ENCODE peak calls at places on chromosome 7, in four cellular contexts. O, L, V and D are unnamed samples.

GRCh38 chr7:34066411-34066810 is 161.1 kb downstream of the BMPER start:
- DNase-seq in O (no peak), L (no peak), V (no peak), D (no peak)

GRCh38 chr7:152366662-152367061 is 69.1 kb downstream of the KMT2C start:
- DNase-seq in O (peak), L (no peak), V (peak), D (no peak)

GRCh38 chr7:113321201-113321600 is 202.8 kb upstream of the SMIM30 start:
- DNase-seq in O (no peak), L (no peak), V (no peak), D (no peak)

GRCh38 chr7:12315049-12315448 is 88.6 kb downstream of the VWDE start:
- DNase-seq in O (no peak), L (peak), V (no peak), D (no peak)

GRCh38 chr7:22700559-22701002 is 26.4 kb upstream of the IL6 start:
- DNase-seq in O (no peak), L (no peak), V (no peak), D (no peak)

GRCh38 chr7:81167934-81168333 is 249.1 kb upstream of the SEMA3C start:
- DNase-seq in O (no peak), L (no peak), V (no peak), D (no peak)

GRCh38 chr7:81213394-81213793 is 294.5 kb upstream of the SEMA3C start:
- DNase-seq in O (no peak), L (no peak), V (no peak), D (no peak)

GRCh38 chr7:73436031-73436929 is 2.7 kb downstream of the FZD9 start:
- DNase-seq in O (no peak), L (peak), V (no peak), D (no peak)

GRCh38 chr7:80640841-80641240 is 2.4 kb downstream of the CD36 start:
- DNase-seq in O (no peak), L (no peak), V (no peak), D (no peak)

GRCh38 chr7:151012921-151013347 is 11.4 kb downstream of the ATG9B start:
- DNase-seq in O (no peak), L (peak), V (no peak), D (peak)

GRCh38 chr7:99563650-99564049 is 5.2 kb downstream of the ZNF655 start:
- DNase-seq in O (no peak), L (peak), V (no peak), D (peak)

GRCh38 chr7:89064831-89065230 is 269.3 kb upstream of the TEX47 start:
- DNase-seq in O (no peak), L (no peak), V (no peak), D (no peak)

GRCh38 chr7:36037121-36037662 is 115.9 kb upstream of the EEPD1 start:
- DNase-seq in O (peak), L (peak), V (peak), D (peak)

GRCh38 chr7:87231243-87231642 is 11.7 kb upstream of the TMEM243 start:
- DNase-seq in O (no peak), L (no peak), V (peak), D (no peak)

GRCh38 chr7:103680161-103681144 is 234.4 kb upstream of the SLC26A5 start:
- DNase-seq in O (no peak), L (no peak), V (no peak), D (no peak)

GRCh38 chr7:50718311-50718710 is 64.4 kb downstream of the GRB10 start:
- DNase-seq in O (no peak), L (no peak), V (no peak), D (no peak)

GRCh38 chr7:35801392-35802101 is 690 bp downstream of the SEPTIN7 start:
- DNase-seq in O (peak), L (peak), V (peak), D (peak)

GRCh38 chr7:3995187-3995586 is 686.9 kb upstream of the FOXK1 start:
- DNase-seq in O (no peak), L (no peak), V (no peak), D (peak)
- TF ChIP-seq CTCF in O (no peak), L (no peak), V (no peak), D (no peak)

GRCh38 chr7:18413447-18413846 is 82.1 kb upstream of the HDAC9 start:
- DNase-seq in O (no peak), L (no peak), V (no peak), D (no peak)
- H3K27ac ChIP-seq in O (no peak), L (no peak), V (no peak), D (no peak)

DNA sequence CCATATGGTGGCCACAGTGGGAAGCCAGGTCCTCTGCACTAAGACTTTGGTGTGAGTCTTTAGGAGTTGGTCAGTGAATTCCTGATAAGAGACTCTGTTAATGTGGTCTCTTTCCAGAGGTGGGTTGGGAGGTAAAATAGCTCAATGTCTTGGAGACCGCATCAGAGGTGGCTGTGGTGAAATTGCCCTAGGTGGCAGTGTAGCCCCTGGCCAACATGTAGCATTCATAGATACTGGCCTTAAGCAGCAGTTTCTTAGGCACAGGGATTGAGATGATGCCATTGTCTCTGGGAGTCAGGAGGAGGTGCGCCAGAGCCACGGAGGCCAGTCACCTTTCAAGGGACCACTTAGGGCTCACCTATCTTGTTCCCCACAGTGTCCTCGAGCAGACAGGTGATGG is 202.8 kb downstream of the CREB5 start:
- DNase-seq in O (no peak), L (no peak), V (no peak), D (no peak)
- TF ChIP-seq CTCF in O (no peak), L (no peak), V (no peak), D (no peak)

DNA sequence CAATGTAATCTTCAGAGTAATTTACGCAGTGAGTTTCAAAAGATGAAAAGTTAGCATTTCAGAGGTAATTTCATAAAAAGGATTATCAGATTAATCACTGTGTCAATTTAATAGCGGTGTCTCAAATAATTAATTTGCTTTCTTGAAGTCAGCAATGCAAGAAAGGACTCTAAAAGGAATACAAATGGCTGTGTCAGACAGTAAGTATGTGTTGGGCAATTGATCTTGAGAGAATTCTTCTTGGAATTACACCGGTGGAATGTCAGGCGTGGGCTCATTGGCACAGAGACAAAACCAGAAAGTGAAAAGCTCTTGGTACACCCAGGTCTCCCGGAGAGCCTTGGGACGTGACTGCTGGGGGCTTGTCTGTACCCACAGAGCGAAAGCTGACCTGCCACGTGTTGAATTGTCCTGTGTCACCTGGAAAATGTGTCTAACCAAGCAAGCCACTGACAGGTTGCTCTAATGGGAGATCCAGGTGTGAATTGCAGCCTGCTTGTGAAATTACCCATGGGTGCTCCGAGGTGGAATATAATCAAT is 60.5 kb downstream of the TMEM209 start:
- DNase-seq in O (no peak), L (no peak), V (no peak), D (peak)
- H3K27ac ChIP-seq in O (peak), L (peak), V (no peak), D (peak)

GRCh38 chr7:90747521-90747920 is 151.4 kb downstream of the CDK14 start:
- DNase-seq in O (no peak), L (no peak), V (no peak), D (no peak)

GRCh38 chr7:90752051-90752450 is 155.9 kb downstream of the CDK14 start:
- DNase-seq in O (no peak), L (no peak), V (no peak), D (no peak)

GRCh38 chr7:90749262-90749661 is 153.1 kb downstream of the CDK14 start:
- DNase-seq in O (no peak), L (no peak), V (no peak), D (no peak)

GRCh38 chr7:90751595-90751994 is 155.5 kb downstream of the CDK14 start:
- DNase-seq in O (no peak), L (no peak), V (no peak), D (no peak)

DNA sequence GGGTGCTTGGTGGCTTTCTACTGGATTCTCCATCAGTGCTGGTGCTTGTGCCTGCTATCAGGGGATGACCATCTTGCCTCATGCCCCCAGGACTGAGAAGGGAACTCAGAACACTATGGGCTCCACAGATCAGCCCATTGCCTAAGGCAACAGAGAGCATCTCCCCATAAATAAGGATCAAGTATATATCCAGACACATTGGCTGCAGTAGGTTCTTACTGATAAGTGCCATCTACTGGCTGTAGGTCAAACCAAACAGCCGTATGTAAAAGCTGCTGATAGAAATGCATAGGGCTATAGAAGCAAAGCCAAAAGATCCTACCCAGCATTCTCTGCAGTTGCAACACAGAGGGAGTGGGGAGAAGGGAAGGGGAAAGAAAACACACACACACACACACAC is 153.7 kb downstream of the CDK14 start:
- DNase-seq in O (no peak), L (peak), V (no peak), D (no peak)
- TF ChIP-seq CTCF in O (no peak), L (peak), V (no peak), D (no peak)

DNA sequence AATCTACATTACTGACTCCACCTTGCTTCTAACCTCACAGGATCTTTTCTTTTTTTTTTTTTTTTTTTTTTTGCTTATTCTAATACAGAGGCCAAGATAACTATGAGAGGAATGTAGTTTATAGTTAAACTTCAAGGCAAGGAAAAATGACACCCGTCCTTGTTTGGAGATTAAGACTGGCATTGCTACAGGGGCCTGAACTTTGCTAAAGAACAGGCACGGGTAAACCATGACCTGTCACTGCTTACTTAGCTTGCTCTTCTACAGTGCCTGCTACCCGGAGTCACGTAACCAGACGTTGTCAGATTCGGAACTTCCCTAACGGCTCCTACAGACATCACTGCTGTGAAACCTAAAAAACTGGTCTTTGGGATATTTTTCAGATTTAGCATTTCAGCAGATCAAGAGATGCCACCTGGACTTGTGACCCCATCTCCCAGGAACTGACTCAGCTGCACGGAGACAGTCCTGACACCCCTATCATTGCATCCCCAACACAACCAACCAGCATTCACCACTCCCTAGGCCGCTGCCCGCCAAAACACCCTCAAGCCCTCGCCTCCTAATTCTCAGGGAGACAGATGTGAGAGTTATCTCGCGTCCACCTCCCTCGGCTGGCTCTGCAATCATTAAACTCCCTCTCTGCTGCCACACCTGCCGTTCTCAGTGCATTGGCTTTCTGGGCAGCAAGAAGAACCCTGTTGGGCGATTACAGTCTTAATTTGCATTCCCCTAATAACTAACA is 27.5 kb downstream of the MAD1L1 start:
- DNase-seq in O (no peak), L (no peak), V (no peak), D (no peak)
- H3K27ac ChIP-seq in O (no peak), L (no peak), V (no peak), D (no peak)

GRCh38 chr7:46855851-46856250 is 726.1 kb downstream of the TNS3 start:
- DNase-seq in O (no peak), L (no peak), V (no peak), D (no peak)
- TF ChIP-seq CTCF in O (no peak), L (no peak), V (no peak), D (no peak)

DNA sequence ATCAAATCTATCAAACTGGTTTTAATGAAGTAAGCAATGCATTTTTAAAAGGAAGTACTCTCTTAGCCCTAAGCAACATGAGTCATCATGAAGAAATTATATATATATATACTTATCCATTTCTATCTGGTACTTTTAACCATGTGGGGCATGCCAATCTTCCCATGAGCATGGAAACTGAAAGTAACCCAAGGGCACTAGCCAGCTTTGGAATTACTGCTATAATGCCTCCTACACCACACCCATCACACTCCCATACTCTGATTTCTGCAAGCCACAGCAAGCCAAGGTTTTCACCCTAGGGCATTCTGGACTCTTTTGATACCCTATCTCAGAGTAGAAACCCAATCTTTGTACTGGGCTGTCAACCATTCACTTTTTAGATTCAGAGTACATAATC is 204.6 kb downstream of the IMMP2L start:
- DNase-seq in O (no peak), L (no peak), V (no peak), D (peak)
- H3K27ac ChIP-seq in O (no peak), L (no peak), V (no peak), D (no peak)

DNA sequence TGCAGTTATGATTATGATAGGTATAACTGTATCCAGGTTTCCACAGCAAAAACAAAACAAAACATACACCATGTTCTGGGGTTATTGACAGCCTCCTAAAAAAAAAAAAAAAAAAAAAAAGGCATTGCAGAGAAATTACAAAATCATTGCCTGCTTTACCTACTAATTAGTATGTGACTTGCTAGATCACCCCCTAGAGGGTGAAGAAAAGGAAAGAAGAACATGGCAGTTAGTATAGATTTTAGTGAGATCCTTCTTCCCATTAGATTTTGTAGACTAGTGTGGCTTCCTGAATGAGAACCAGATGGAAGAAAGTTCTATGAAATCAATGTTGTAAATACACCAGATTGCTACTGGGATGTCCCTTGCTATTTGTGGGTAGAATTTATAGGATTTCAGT is 24.0 kb upstream of the AGBL3 start:
- DNase-seq in O (no peak), L (no peak), V (no peak), D (no peak)
- TF ChIP-seq CTCF in O (no peak), L (no peak), V (no peak), D (no peak)

GRCh38 chr7:32074787-32075570 is 4.8 kb upstream of the PDE1C start:
- DNase-seq in O (no peak), L (no peak), V (no peak), D (no peak)

GRCh38 chr7:32075612-32076011 is 5.4 kb upstream of the PDE1C start:
- DNase-seq in O (no peak), L (no peak), V (no peak), D (no peak)

GRCh38 chr7:32078824-32079223 is 8.6 kb upstream of the PDE1C start:
- DNase-seq in O (no peak), L (no peak), V (no peak), D (no peak)

GRCh38 chr7:32079530-32079929 is 9.3 kb upstream of the PDE1C start:
- DNase-seq in O (no peak), L (no peak), V (no peak), D (no peak)

DNA sequence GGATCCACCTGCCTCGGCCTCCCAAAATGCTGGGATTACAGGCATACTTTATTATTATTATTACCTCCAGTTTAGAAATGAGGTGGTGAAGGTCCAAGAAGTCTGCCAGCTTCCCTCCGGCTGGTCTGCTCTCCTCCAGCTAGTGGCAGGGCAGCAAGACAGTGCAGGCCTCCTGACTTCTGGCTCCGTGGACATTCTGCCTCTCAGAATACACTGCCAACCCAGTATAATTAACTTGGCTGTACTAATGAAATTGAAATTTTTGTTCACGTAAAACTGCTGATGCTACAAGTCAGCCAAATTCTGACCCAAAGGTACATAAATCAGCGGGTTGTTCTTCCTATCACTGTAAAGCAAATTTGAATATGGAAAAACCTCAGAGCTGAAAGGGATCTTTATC is 7.6 kb upstream of the PDE1C start:
- DNase-seq in O (no peak), L (no peak), V (no peak), D (no peak)
- H3K27ac ChIP-seq in O (no peak), L (no peak), V (no peak), D (no peak)